ENCODE peak calls at places on chromosome 12, in seven cellular contexts. One of them, this sample, is unnamed.

GRCh38 chr12:108638141-108638823 is 4.6 kb upstream of the SELPLG start:
- DNase-seq in OCI-LY7: peak
- DNase-seq in fibroblast of lung: no peak
- DNase-seq in A549: no peak
- DNase-seq in upper lobe of right lung: peak
- DNase-seq in WTC11: peak
- DNase-seq in lung: no peak
- DNase-seq in this sample: no peak

GRCh38 chr12:76037130-76038105 is 5.8 kb upstream of the PHLDA1 start:
- DNase-seq in OCI-LY7: peak
- DNase-seq in fibroblast of lung: peak
- DNase-seq in A549: peak
- DNase-seq in upper lobe of right lung: no peak
- DNase-seq in WTC11: no peak
- DNase-seq in lung: no peak
- DNase-seq in this sample: peak

GRCh38 chr12:31591308-31591901 is 469 bp upstream of the DENND5B start:
- DNase-seq in OCI-LY7: peak
- DNase-seq in fibroblast of lung: peak
- DNase-seq in A549: peak
- DNase-seq in upper lobe of right lung: no peak
- DNase-seq in WTC11: no peak
- DNase-seq in lung: no peak
- DNase-seq in this sample: peak

GRCh38 chr12:89469361-89469760 is 55.2 kb downstream of the GALNT4 start:
- DNase-seq in OCI-LY7: no peak
- DNase-seq in fibroblast of lung: peak
- DNase-seq in A549: no peak
- DNase-seq in upper lobe of right lung: no peak
- DNase-seq in WTC11: no peak
- DNase-seq in lung: no peak
- DNase-seq in this sample: no peak

GRCh38 chr12:64320611-64321010 is 69.9 kb downstream of the C12orf56 start:
- DNase-seq in OCI-LY7: no peak
- DNase-seq in fibroblast of lung: no peak
- DNase-seq in A549: no peak
- DNase-seq in upper lobe of right lung: no peak
- DNase-seq in WTC11: no peak
- DNase-seq in lung: no peak
- DNase-seq in this sample: no peak

GRCh38 chr12:113912761-113913295 is 53.3 kb downstream of the RBM19 start:
- DNase-seq in OCI-LY7: peak
- DNase-seq in fibroblast of lung: peak
- DNase-seq in A549: peak
- DNase-seq in upper lobe of right lung: peak
- DNase-seq in WTC11: peak
- DNase-seq in lung: peak
- DNase-seq in this sample: peak

GRCh38 chr12:47326190-47326589 is 246.4 kb upstream of the AMIGO2 start:
- DNase-seq in OCI-LY7: no peak
- DNase-seq in fibroblast of lung: no peak
- DNase-seq in A549: no peak
- DNase-seq in upper lobe of right lung: no peak
- DNase-seq in WTC11: no peak
- DNase-seq in lung: no peak
- DNase-seq in this sample: no peak

GRCh38 chr12:111276189-111276588 is 92.7 kb downstream of the PHETA1 start:
- DNase-seq in OCI-LY7: no peak
- DNase-seq in fibroblast of lung: peak
- DNase-seq in A549: peak
- DNase-seq in upper lobe of right lung: no peak
- DNase-seq in WTC11: no peak
- DNase-seq in lung: no peak
- DNase-seq in this sample: no peak

GRCh38 chr12:75592638-75593335 is 81.4 kb upstream of the KRR1 start:
- DNase-seq in OCI-LY7: no peak
- DNase-seq in fibroblast of lung: no peak
- DNase-seq in A549: no peak
- DNase-seq in upper lobe of right lung: no peak
- DNase-seq in WTC11: no peak
- DNase-seq in lung: no peak
- DNase-seq in this sample: no peak

GRCh38 chr12:125983784-125984510 is 918.7 kb downstream of the AACS start:
- DNase-seq in OCI-LY7: no peak
- DNase-seq in fibroblast of lung: no peak
- DNase-seq in A549: no peak
- DNase-seq in upper lobe of right lung: no peak
- DNase-seq in WTC11: no peak
- DNase-seq in lung: no peak
- DNase-seq in this sample: no peak

GRCh38 chr12:29741342-29742241 is 42.1 kb downstream of the TMTC1 start:
- DNase-seq in OCI-LY7: no peak
- DNase-seq in fibroblast of lung: peak
- DNase-seq in A549: no peak
- DNase-seq in upper lobe of right lung: no peak
- DNase-seq in WTC11: no peak
- DNase-seq in lung: no peak
- DNase-seq in this sample: no peak

GRCh38 chr12:113820842-113821241 is 145.3 kb downstream of the RBM19 start:
- DNase-seq in OCI-LY7: no peak
- DNase-seq in fibroblast of lung: no peak
- DNase-seq in A549: no peak
- DNase-seq in upper lobe of right lung: no peak
- DNase-seq in WTC11: no peak
- DNase-seq in lung: no peak
- DNase-seq in this sample: no peak

GRCh38 chr12:39606712-39607423 is 12.7 kb downstream of the ABCD2 start:
- DNase-seq in OCI-LY7: no peak
- DNase-seq in fibroblast of lung: no peak
- DNase-seq in A549: no peak
- DNase-seq in upper lobe of right lung: no peak
- DNase-seq in WTC11: no peak
- DNase-seq in lung: no peak
- DNase-seq in this sample: no peak

GRCh38 chr12:111330800-111331752 is 37.8 kb downstream of the PHETA1 start:
- DNase-seq in OCI-LY7: peak
- DNase-seq in fibroblast of lung: peak
- DNase-seq in A549: peak
- DNase-seq in upper lobe of right lung: no peak
- DNase-seq in WTC11: no peak
- DNase-seq in lung: no peak
- DNase-seq in this sample: no peak

GRCh38 chr12:22105542-22105941 is 59.5 kb downstream of the CMAS start:
- DNase-seq in OCI-LY7: no peak
- DNase-seq in fibroblast of lung: peak
- DNase-seq in A549: no peak
- DNase-seq in upper lobe of right lung: no peak
- DNase-seq in WTC11: no peak
- DNase-seq in lung: no peak
- DNase-seq in this sample: no peak

DNA sequence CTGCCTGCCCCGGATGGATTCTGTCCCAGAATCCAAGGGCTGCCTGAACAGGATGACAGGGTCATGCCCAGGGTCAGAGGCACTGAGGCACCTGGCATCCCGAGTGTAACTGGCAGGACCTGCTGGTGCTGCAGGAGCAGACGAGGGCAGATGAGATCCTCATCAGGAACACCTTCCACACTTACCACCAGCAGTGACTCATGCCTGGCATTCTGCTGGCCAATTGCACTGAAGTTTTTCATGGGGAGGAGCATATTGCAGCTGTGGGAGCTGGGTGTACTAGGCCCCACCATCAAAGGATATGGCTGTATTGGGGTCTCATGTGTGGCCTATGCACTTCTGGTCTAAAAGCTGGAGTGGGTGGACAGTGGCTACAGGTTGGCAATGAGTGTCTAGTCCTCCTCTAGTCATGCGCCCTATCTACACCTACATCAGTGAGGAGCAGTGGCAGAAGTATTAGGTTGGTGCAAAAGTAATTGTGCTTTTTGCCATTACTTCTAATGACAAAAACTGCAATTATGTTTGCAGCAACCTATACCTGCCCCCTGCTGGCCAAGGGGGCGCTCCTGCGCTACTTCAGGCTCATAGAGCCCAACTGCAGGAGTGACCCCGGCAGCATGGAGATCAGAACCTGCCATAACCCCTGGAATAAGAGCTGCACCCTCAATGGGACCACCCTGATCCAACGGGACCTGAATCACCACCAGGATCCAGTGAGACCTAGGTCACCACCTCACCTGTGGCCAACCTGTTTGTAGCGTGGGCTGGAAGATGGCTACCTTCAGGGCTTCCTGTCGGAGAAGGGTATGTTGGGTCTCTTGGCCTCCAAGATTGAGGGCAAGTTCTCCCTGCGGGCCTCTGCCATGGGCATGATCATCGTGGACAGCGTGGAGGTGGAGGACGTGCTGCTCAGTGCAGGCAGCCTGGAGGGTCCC is 8.0 kb upstream of the C12orf42 start:
- DNase-seq in OCI-LY7: peak
- DNase-seq in fibroblast of lung: no peak
- DNase-seq in A549: peak
- DNase-seq in upper lobe of right lung: peak
- DNase-seq in WTC11: peak
- DNase-seq in lung: no peak
- DNase-seq in this sample: peak
- TF ChIP-seq CTCF in OCI-LY7: peak
- TF ChIP-seq CTCF in fibroblast of lung: no peak
- TF ChIP-seq CTCF in A549: peak
- TF ChIP-seq CTCF in upper lobe of right lung: peak
- TF ChIP-seq CTCF in WTC11: peak
- TF ChIP-seq CTCF in lung: peak
- TF ChIP-seq CTCF in this sample: peak

DNA sequence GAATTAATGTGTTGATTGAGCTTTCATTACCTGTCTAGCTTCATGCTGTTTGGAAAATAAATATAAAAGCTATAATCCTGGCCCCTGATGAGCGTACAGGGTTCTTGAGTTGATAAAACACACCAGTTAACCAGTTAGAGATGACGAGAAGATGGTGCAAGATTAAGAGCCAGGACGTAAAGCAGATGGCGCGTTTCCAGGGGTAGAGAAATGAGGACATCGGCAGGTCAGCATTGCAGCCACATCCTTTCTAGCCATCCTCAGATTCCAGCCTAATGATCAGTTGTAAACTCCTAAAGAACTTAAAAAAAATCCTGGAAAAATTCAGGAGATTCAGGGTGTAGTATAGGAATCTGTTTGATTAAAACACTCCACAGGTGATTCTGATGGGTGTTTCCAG is 203.7 kb downstream of the CACNA1C start:
- DNase-seq in OCI-LY7: no peak
- DNase-seq in fibroblast of lung: peak
- DNase-seq in A549: no peak
- DNase-seq in upper lobe of right lung: no peak
- DNase-seq in WTC11: no peak
- DNase-seq in lung: no peak
- DNase-seq in this sample: no peak
- TF ChIP-seq CTCF in OCI-LY7: no peak
- TF ChIP-seq CTCF in fibroblast of lung: no peak
- TF ChIP-seq CTCF in A549: no peak
- TF ChIP-seq CTCF in upper lobe of right lung: no peak
- TF ChIP-seq CTCF in WTC11: no peak
- TF ChIP-seq CTCF in lung: no peak
- TF ChIP-seq CTCF in this sample: no peak

GRCh38 chr12:58957298-58957697 is 37.0 kb upstream of the LRIG3 start:
- DNase-seq in OCI-LY7: no peak
- DNase-seq in fibroblast of lung: no peak
- DNase-seq in A549: no peak
- DNase-seq in upper lobe of right lung: no peak
- DNase-seq in WTC11: no peak
- DNase-seq in lung: no peak
- DNase-seq in this sample: no peak
- TF ChIP-seq CTCF in OCI-LY7: no peak
- TF ChIP-seq CTCF in fibroblast of lung: no peak
- TF ChIP-seq CTCF in A549: no peak
- TF ChIP-seq CTCF in upper lobe of right lung: no peak
- TF ChIP-seq CTCF in WTC11: no peak
- TF ChIP-seq CTCF in lung: no peak
- TF ChIP-seq CTCF in this sample: no peak

GRCh38 chr12:127450822-127451221 is 816.1 kb upstream of the TMEM132C start:
- DNase-seq in OCI-LY7: no peak
- DNase-seq in fibroblast of lung: peak
- DNase-seq in A549: no peak
- DNase-seq in upper lobe of right lung: no peak
- DNase-seq in WTC11: no peak
- DNase-seq in lung: no peak
- DNase-seq in this sample: no peak
- TF ChIP-seq CTCF in OCI-LY7: no peak
- TF ChIP-seq CTCF in fibroblast of lung: no peak
- TF ChIP-seq CTCF in A549: no peak
- TF ChIP-seq CTCF in upper lobe of right lung: no peak
- TF ChIP-seq CTCF in WTC11: no peak
- TF ChIP-seq CTCF in lung: no peak
- TF ChIP-seq CTCF in this sample: no peak

GRCh38 chr12:130353081-130353480 is 15.4 kb downstream of the PIWIL1 start:
- DNase-seq in OCI-LY7: no peak
- DNase-seq in fibroblast of lung: no peak
- DNase-seq in A549: no peak
- DNase-seq in upper lobe of right lung: no peak
- DNase-seq in WTC11: no peak
- DNase-seq in lung: no peak
- DNase-seq in this sample: no peak

GRCh38 chr12:130350715-130351114 is 13.0 kb downstream of the PIWIL1 start:
- DNase-seq in OCI-LY7: no peak
- DNase-seq in fibroblast of lung: no peak
- DNase-seq in A549: no peak
- DNase-seq in upper lobe of right lung: no peak
- DNase-seq in WTC11: no peak
- DNase-seq in lung: no peak
- DNase-seq in this sample: no peak

GRCh38 chr12:130354407-130354806 is 16.7 kb downstream of the PIWIL1 start:
- DNase-seq in OCI-LY7: no peak
- DNase-seq in fibroblast of lung: no peak
- DNase-seq in A549: no peak
- DNase-seq in upper lobe of right lung: no peak
- DNase-seq in WTC11: no peak
- DNase-seq in lung: no peak
- DNase-seq in this sample: no peak

GRCh38 chr12:130347588-130347987 is 9.9 kb downstream of the PIWIL1 start:
- DNase-seq in OCI-LY7: no peak
- DNase-seq in fibroblast of lung: no peak
- DNase-seq in A549: no peak
- DNase-seq in upper lobe of right lung: no peak
- DNase-seq in WTC11: no peak
- DNase-seq in lung: no peak
- DNase-seq in this sample: peak

GRCh38 chr12:130351331-130351730 is 13.6 kb downstream of the PIWIL1 start:
- DNase-seq in OCI-LY7: no peak
- DNase-seq in fibroblast of lung: no peak
- DNase-seq in A549: no peak
- DNase-seq in upper lobe of right lung: no peak
- DNase-seq in WTC11: no peak
- DNase-seq in lung: no peak
- DNase-seq in this sample: no peak
- TF ChIP-seq CTCF in OCI-LY7: no peak
- TF ChIP-seq CTCF in fibroblast of lung: no peak
- TF ChIP-seq CTCF in A549: no peak
- TF ChIP-seq CTCF in upper lobe of right lung: no peak
- TF ChIP-seq CTCF in WTC11: no peak
- TF ChIP-seq CTCF in lung: no peak
- TF ChIP-seq CTCF in this sample: no peak

GRCh38 chr12:57751788-57752667 is at the start of gene CDK4:
- DNase-seq in OCI-LY7: peak
- DNase-seq in fibroblast of lung: peak
- DNase-seq in A549: peak
- DNase-seq in upper lobe of right lung: peak
- DNase-seq in WTC11: peak
- DNase-seq in lung: peak
- DNase-seq in this sample: peak
- TF ChIP-seq CTCF in OCI-LY7: no peak
- TF ChIP-seq CTCF in fibroblast of lung: no peak
- TF ChIP-seq CTCF in A549: no peak
- TF ChIP-seq CTCF in upper lobe of right lung: no peak
- TF ChIP-seq CTCF in WTC11: no peak
- TF ChIP-seq CTCF in lung: no peak
- TF ChIP-seq CTCF in this sample: no peak

GRCh38 chr12:68334136-68334535 is 2.0 kb upstream of the MDM1 start:
- DNase-seq in OCI-LY7: peak
- DNase-seq in fibroblast of lung: no peak
- DNase-seq in A549: peak
- DNase-seq in upper lobe of right lung: no peak
- DNase-seq in WTC11: no peak
- DNase-seq in lung: no peak
- DNase-seq in this sample: no peak
- TF ChIP-seq CTCF in OCI-LY7: no peak
- TF ChIP-seq CTCF in fibroblast of lung: no peak
- TF ChIP-seq CTCF in A549: peak
- TF ChIP-seq CTCF in upper lobe of right lung: no peak
- TF ChIP-seq CTCF in WTC11: no peak
- TF ChIP-seq CTCF in lung: no peak
- TF ChIP-seq CTCF in this sample: peak

This sample was measured in BE2C.